ENCODE peak calls at places on chromosomes 16 and 17, in four cellular contexts. C, O, U and H are unnamed samples.

GRCh38 chr17:27840688-27841087 is 40.4 kb upstream of the NOS2 start:
- DNase-seq in C (no peak), O (no peak), U (no peak), H (no peak)

GRCh38 chr17:61002316-61002736 is 324.7 kb downstream of the BCAS3 start:
- DNase-seq in C (peak), O (no peak), U (no peak), H (no peak)

GRCh38 chr16:53150769-53151168 is 96.0 kb downstream of the CHD9 start:
- DNase-seq in C (no peak), O (no peak), U (no peak), H (no peak)

GRCh38 chr16:76345093-76345735 is 68.0 kb downstream of the CNTNAP4 start:
- DNase-seq in C (no peak), O (peak), U (no peak), H (no peak)

GRCh38 chr17:416293-417206 is 63.9 kb upstream of the RPH3AL start:
- DNase-seq in C (no peak), O (no peak), U (peak), H (no peak)

GRCh38 chr16:49021136-49021535 is 260.5 kb downstream of the CBLN1 start:
- DNase-seq in C (peak), O (no peak), U (no peak), H (no peak)

GRCh38 chr16:16025214-16025968 is 76.0 kb downstream of the ABCC1 start:
- DNase-seq in C (no peak), O (peak), U (no peak), H (no peak)

GRCh38 chr17:33200587-33200986 is 92.5 kb downstream of the ASIC2 start:
- DNase-seq in C (peak), O (no peak), U (no peak), H (no peak)

GRCh38 chr16:17275989-17276530 is 194.7 kb downstream of the XYLT1 start:
- DNase-seq in C (no peak), O (no peak), U (no peak), H (no peak)

GRCh38 chr17:17669081-17669850 is 12.0 kb upstream of the RAI1 start:
- DNase-seq in C (no peak), O (no peak), U (peak), H (no peak)

GRCh38 chr17:73064084-73064938 is 28.2 kb downstream of the SLC39A11 start:
- DNase-seq in C (no peak), O (no peak), U (peak), H (no peak)

GRCh38 chr17:73267648-73268537 is 6.2 kb upstream of the CPSF4L start:
- DNase-seq in C (no peak), O (no peak), U (no peak), H (no peak)

GRCh38 chr16:53142823-53143568 is 88.2 kb downstream of the CHD9 start:
- DNase-seq in C (no peak), O (no peak), U (no peak), H (no peak)

GRCh38 chr17:48499743-48500434 is 30.9 kb downstream of the HOXB1 start:
- DNase-seq in C (no peak), O (no peak), U (no peak), H (no peak)

GRCh38 chr17:3805581-3805980 is 4.6 kb upstream of the ITGAE start:
- DNase-seq in C (no peak), O (no peak), U (no peak), H (no peak)

GRCh38 chr16:69057400-69058378 is 47.8 kb upstream of the HAS3 start:
- DNase-seq in C (no peak), O (no peak), U (no peak), H (no peak)

GRCh38 chr16:470418-470817 is 45.0 kb downstream of the RAB11FIP3 start:
- DNase-seq in C (no peak), O (no peak), U (no peak), H (no peak)

GRCh38 chr17:79534111-79534510 is 76.7 kb downstream of the RBFOX3 start:
- DNase-seq in C (no peak), O (no peak), U (no peak), H (no peak)

GRCh38 chr16:52398491-52398960 is 148.4 kb downstream of the TOX3 start:
- DNase-seq in C (no peak), O (no peak), U (no peak), H (no peak)

GRCh38 chr16:70687172-70687531 is 1.3 kb upstream of the MTSS2 start:
- DNase-seq in C (no peak), O (no peak), U (no peak), H (no peak)

GRCh38 chr16:7990864-7991263 is 599.4 kb downstream of the TMEM114 start:
- DNase-seq in C (no peak), O (no peak), U (no peak), H (no peak)
- H3K4me3 ChIP-seq in C (no peak), O (no peak), U (no peak), H (no peak)

DNA sequence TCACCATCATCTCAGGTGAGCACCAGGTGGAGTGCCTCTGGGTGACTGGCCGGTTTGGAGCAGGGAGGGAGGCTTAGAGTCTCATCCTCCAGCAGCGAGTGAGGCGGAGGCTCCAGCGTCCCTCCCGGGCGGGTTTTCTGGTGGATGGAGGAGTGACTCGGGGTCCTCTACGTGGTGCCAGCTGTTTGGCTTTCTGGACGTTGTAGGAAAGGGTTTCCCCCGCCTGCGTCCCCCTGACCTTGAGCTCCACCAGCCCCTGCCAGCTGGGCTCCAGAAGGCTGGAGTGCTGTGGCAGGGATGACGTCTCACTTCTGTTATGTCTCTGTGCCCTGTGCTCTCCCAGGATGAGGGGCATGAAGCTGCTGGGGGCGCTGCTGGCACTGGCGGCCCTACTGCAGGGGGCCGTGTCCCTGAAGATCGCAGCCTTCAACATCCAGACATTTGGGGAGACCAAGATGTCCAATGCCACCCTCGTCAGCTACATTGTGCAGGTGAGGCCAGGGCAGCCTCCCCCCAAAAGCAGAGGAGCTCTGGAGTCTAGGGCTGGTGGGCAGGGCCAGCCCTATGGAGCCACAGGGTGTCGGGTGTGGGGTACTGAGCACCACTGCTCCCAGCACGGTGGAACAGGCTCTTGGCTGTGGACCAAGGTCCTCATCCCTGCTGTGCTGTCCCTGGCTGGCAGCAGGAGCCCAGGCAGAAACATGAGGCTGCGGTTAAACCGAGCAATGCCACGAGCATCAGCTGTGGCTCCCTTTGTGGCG is 719 bp downstream of the DNASE1 start:
- DNase-seq in C (no peak), O (peak), U (no peak), H (no peak)
- H3K27ac ChIP-seq in C (peak), O (no peak), U (no peak), H (no peak)

DNA sequence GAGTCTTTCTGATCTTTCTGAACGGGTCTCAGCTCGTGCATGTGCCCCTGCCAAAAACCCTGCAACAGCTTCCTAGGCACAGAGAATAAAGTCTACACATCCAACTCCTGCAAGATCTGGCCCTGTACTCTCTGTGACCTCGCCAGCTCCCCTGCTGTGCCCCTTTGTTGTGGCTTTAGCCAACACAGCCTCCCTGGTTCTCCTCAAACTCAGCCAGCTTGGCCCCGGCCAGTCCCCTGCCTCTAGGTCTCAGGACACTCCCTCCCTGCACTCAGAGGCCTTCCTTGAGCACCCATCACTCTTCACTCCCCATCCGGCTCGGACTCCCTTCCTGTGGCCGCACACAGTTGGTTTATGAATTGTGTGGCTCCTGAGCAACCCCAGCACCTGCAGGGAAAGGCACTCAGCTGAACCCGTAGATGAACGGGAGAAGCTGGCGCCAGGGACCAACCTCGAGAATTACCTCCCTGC is 1.4 kb downstream of the CEP131 start:
- DNase-seq in C (peak), O (no peak), U (no peak), H (no peak)
- H3K4me3 ChIP-seq in C (peak), O (peak), U (peak), H (no peak)

GRCh38 chr17:35683588-35683987 is 47.9 kb upstream of the RASL10B start:
- DNase-seq in C (no peak), O (no peak), U (no peak), H (no peak)
- H3K27ac ChIP-seq in C (peak), O (no peak), U (no peak), H (no peak)

GRCh38 chr17:39095309-39095686 is 56.1 kb downstream of the PLXDC1 start:
- DNase-seq in C (no peak), O (no peak), U (no peak), H (no peak)
- H3K4me3 ChIP-seq in C (no peak), O (no peak), U (no peak), H (no peak)